ENCODE peak calls at places on chromosomes 4 and X, in nine cellular contexts. H is K562, L is SK-N-SH, X is Panc1, W is GM12878, E is HCT116, F is HepG2, S is A549, T is HL-60. J is an unnamed sample.

GRCh38 chr4:180960758-180961401 is 1282.3 kb upstream of the TENM3 start:
- DNase-seq in H (no peak), L (peak; percentile 34), X (no peak), W (no peak), E (no peak), F (no peak), S (no peak), T (no peak), J (peak; percentile 13)

GRCh38 chr4:155761916-155762315 is 3.1 kb downstream of the GUCY1B1 start:
- DNase-seq in H (no peak), L (no peak), X (no peak), W (no peak), E (no peak), F (no peak), S (no peak), T (no peak), J (no peak)

GRCh38 chr4:36024901-36025610 is 219.3 kb downstream of the ARAP2 start:
- DNase-seq in H (no peak), L (no peak), X (no peak), W (no peak), E (peak; percentile 28), F (no peak), S (no peak), T (no peak), J (no peak)

GRCh38 chrX:136304493-136304892 is 3.7 kb downstream of the ADGRG4 start:
- DNase-seq in H (no peak), L (no peak), X (no peak), W (no peak), E (no peak), F (no peak), S (peak; percentile 12), T (no peak), J (peak; percentile 5)

GRCh38 chr4:3256230-3257124 is 7.5 kb downstream of the MSANTD1 start:
- DNase-seq in H (no peak), L (no peak), X (no peak), W (no peak), E (no peak), F (no peak), S (no peak), T (no peak), J (no peak)

GRCh38 chr4:47763279-47763678 is 74.6 kb downstream of the CORIN start:
- DNase-seq in H (no peak), L (no peak), X (no peak), W (no peak), E (no peak), F (no peak), S (no peak), T (no peak), J (no peak)

GRCh38 chr4:166324321-166324720 is 451.3 kb downstream of the TLL1 start:
- DNase-seq in H (no peak), L (peak; percentile 3), X (no peak), W (no peak), E (peak; percentile 37), F (peak; percentile 38), S (peak; percentile 36), T (no peak), J (peak; percentile 75)

GRCh38 chrX:16785247-16786138 is 773 bp upstream of the TXLNG start:
- DNase-seq in H (no peak), L (peak; percentile 27), X (no peak), W (no peak), E (no peak), F (no peak), S (no peak), T (no peak), J (peak; percentile 6)

GRCh38 chr4:118877797-118878196 is 10.9 kb upstream of the SYNPO2 start:
- DNase-seq in H (no peak), L (no peak), X (no peak), W (no peak), E (no peak), F (no peak), S (no peak), T (no peak), J (no peak)

GRCh38 chrX:13793897-13794296 is 23.0 kb downstream of the GPM6B start:
- DNase-seq in H (no peak), L (no peak), X (no peak), W (peak; percentile 8), E (no peak), F (no peak), S (no peak), T (no peak), J (no peak)

GRCh38 chrX:134544189-134544588 is 84.2 kb downstream of the HPRT1 start:
- DNase-seq in H (no peak), L (no peak), X (no peak), W (no peak), E (no peak), F (no peak), S (no peak), T (no peak), J (no peak)

GRCh38 chrX:39311646-39312045 is 510.4 kb downstream of the MID1IP1 start:
- DNase-seq in H (no peak), L (no peak), X (no peak), W (no peak), E (no peak), F (no peak), S (no peak), T (no peak), J (no peak)

GRCh38 chrX:57286507-57287251 is at the start of gene FAAH2:
- DNase-seq in H (peak; percentile 2), L (no peak), X (no peak), W (peak; percentile 23), E (peak; percentile 90), F (peak; percentile 57), S (peak; percentile 30), T (no peak), J (peak; percentile 74)

GRCh38 chrX:103774070-103774642 is 2.5 kb upstream of the PLP1 start:
- DNase-seq in H (no peak), L (peak; percentile 28), X (no peak), W (no peak), E (peak; percentile 8), F (peak; percentile 1), S (peak; percentile 42), T (no peak), J (peak; percentile 17)

GRCh38 chr4:112546476-112546875 is 30.5 kb upstream of the NEUROG2 start:
- DNase-seq in H (no peak), L (no peak), X (no peak), W (no peak), E (no peak), F (no peak), S (no peak), T (no peak), J (no peak)

GRCh38 chrX:115561605-115562491 is 874 bp downstream of the PLS3 start:
- DNase-seq in H (no peak), L (peak; percentile 77), X (no peak), W (no peak), E (no peak), F (peak; percentile 4), S (peak; percentile 45), T (no peak), J (peak; percentile 41)

GRCh38 chr4:149961876-149962597 is 116.2 kb upstream of the DCLK2 start:
- DNase-seq in H (no peak), L (no peak), X (no peak), W (no peak), E (no peak), F (no peak), S (peak; percentile 28), T (no peak), J (no peak)

GRCh38 chrX:154419688-154420401 is 8.5 kb downstream of the TAFAZZIN start:
- DNase-seq in H (no peak), L (peak; percentile 68), X (no peak), W (no peak), E (no peak), F (no peak), S (no peak), T (no peak), J (no peak)

GRCh38 chr4:7194251-7195137 is 2.2 kb downstream of the SORCS2 start:
- DNase-seq in H (no peak), L (peak; percentile 69), X (no peak), W (no peak), E (no peak), F (no peak), S (peak; percentile 55), T (no peak), J (no peak)

GRCh38 chr4:4666187-4666586 is 124.3 kb upstream of the STX18 start:
- DNase-seq in H (no peak), L (no peak), X (no peak), W (no peak), E (no peak), F (no peak), S (no peak), T (no peak), J (peak; percentile 30)

GRCh38 chr4:132818091-132818490 is 331.0 kb upstream of the PCDH10 start:
- DNase-seq in H (no peak), L (peak; percentile 1), X (no peak), W (no peak), E (no peak), F (no peak), S (peak; percentile 10), T (no peak), J (peak; percentile 81)
- TF ChIP-seq REST in H (no peak), L (no peak), X (no peak), W (no peak), E (no peak), F (no peak), S (no peak), T (no peak), J (no peak)

DNA sequence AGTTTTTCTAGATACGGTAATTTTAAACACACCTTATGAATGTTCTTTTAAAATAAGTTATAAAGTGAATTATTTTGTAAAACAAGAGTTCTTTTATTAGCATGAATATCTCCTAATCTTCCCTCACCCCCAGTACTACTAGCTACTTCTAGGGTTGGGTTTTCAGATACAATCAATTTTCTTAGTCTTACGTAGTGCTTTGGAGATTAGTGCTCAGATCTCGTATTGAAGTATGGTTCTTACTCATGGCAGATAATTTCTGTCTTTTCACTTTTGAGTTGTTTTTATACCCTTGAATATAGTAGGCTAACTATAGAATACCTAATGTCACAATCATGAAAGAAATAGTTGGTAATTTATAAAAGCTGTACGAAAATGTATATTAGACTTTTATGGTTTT is 43.2 kb downstream of the CDKL5 start:
- DNase-seq in H (no peak), L (no peak), X (no peak), W (no peak), E (no peak), F (no peak), S (no peak), T (no peak), J (no peak)
- TF ChIP-seq REST in H (no peak), L (no peak), X (no peak), W (no peak), E (no peak), F (no peak), S (no peak), T (no peak), J (no peak)

GRCh38 chrX:53321216-53321942 is 40.0 kb upstream of the IQSEC2 start:
- DNase-seq in H (peak; percentile 63), L (peak; percentile 75), X (no peak), W (no peak), E (no peak), F (no peak), S (no peak), T (no peak), J (peak; percentile 22)
- TF ChIP-seq REST in H (no peak), L (no peak), X (no peak), W (no peak), E (no peak), F (no peak), S (no peak), T (no peak), J (no peak)

DNA sequence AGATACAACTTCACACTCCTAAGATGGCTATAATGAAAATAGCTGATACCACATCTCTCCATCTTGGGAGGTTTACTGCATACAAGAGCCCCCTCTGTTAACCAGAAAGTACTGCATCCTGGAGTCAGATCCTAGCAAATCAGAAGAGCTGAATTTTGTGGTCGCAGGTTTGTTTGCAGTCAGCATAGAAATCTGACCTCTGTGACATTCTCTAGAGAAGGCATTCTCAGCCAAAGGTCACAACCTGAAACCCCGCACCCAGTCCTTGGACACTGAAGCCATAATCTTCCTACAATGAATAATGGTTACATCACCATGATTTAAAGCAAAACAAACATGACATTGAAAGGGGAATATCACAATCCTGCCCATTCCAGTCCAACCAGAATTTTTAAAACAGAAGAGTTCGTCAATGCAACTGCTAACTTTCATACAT is 17.7 kb downstream of the HS6ST2 start:
- DNase-seq in H (no peak), L (peak; percentile 26), X (no peak), W (no peak), E (peak; percentile 4), F (peak; percentile 31), S (peak; percentile 5), T (no peak), J (peak; percentile 58)
- TF ChIP-seq REST in H (no peak), L (no peak), X (no peak), W (no peak), E (no peak), F (no peak), S (no peak), T (no peak), J (no peak)

J was measured in GM23338.